ENCODE peak calls at places on chromosomes 12 and 14, in nine cellular contexts. One of them, this sample, is unnamed.

GRCh38 chr14:23483216-23483854 is 13.8 kb downstream of the NGDN start:
- DNase-seq in neural crest cell: peak
- DNase-seq in RWPE1: no peak
- DNase-seq in GM23338: peak
- DNase-seq in mesothelial cell of epicardium: no peak
- DNase-seq in CD8-positive, alpha-beta T cell: no peak
- DNase-seq in uterus: no peak
- DNase-seq in HepG2: peak
- DNase-seq in activated CD8-positive, alpha-beta T cell treated with anti-CD3 and anti-CD28 coated beads for 36 hours: peak
- DNase-seq in this sample: peak

GRCh38 chr12:90939382-90939781 is 15.6 kb downstream of the CCER1 start:
- DNase-seq in uterus: no peak
- DNase-seq in HepG2: no peak
- DNase-seq in neural crest cell: no peak
- DNase-seq in GM23338: no peak
- DNase-seq in activated CD8-positive, alpha-beta T cell treated with anti-CD3 and anti-CD28 coated beads for 36 hours: no peak
- DNase-seq in CD8-positive, alpha-beta T cell: no peak
- DNase-seq in RWPE1: no peak
- DNase-seq in mesothelial cell of epicardium: no peak
- DNase-seq in this sample: no peak

GRCh38 chr12:124551268-124552144 is 15.9 kb downstream of the NCOR2 start:
- DNase-seq in uterus: no peak
- DNase-seq in RWPE1: peak
- DNase-seq in mesothelial cell of epicardium: no peak
- DNase-seq in neural crest cell: no peak
- DNase-seq in CD8-positive, alpha-beta T cell: no peak
- DNase-seq in GM23338: peak
- DNase-seq in activated CD8-positive, alpha-beta T cell treated with anti-CD3 and anti-CD28 coated beads for 36 hours: peak
- DNase-seq in HepG2: no peak
- DNase-seq in this sample: no peak

GRCh38 chr12:105279460-105280056 is 43.6 kb upstream of the APPL2 start:
- DNase-seq in HepG2: peak
- DNase-seq in GM23338: peak
- DNase-seq in RWPE1: no peak
- DNase-seq in neural crest cell: peak
- DNase-seq in CD8-positive, alpha-beta T cell: peak
- DNase-seq in activated CD8-positive, alpha-beta T cell treated with anti-CD3 and anti-CD28 coated beads for 36 hours: peak
- DNase-seq in uterus: no peak
- DNase-seq in mesothelial cell of epicardium: no peak
- DNase-seq in this sample: peak

GRCh38 chr12:82896979-82897378 is 210.3 kb downstream of the TMTC2 start:
- DNase-seq in HepG2: no peak
- DNase-seq in activated CD8-positive, alpha-beta T cell treated with anti-CD3 and anti-CD28 coated beads for 36 hours: no peak
- DNase-seq in neural crest cell: no peak
- DNase-seq in uterus: no peak
- DNase-seq in CD8-positive, alpha-beta T cell: no peak
- DNase-seq in mesothelial cell of epicardium: no peak
- DNase-seq in GM23338: no peak
- DNase-seq in RWPE1: peak
- DNase-seq in this sample: peak

GRCh38 chr14:33564774-33565630 is 385.9 kb downstream of the EGLN3 start:
- DNase-seq in RWPE1: peak
- DNase-seq in CD8-positive, alpha-beta T cell: no peak
- DNase-seq in uterus: no peak
- DNase-seq in neural crest cell: no peak
- DNase-seq in activated CD8-positive, alpha-beta T cell treated with anti-CD3 and anti-CD28 coated beads for 36 hours: no peak
- DNase-seq in GM23338: peak
- DNase-seq in HepG2: peak
- DNase-seq in mesothelial cell of epicardium: no peak
- DNase-seq in this sample: peak

GRCh38 chr14:85991156-85991555 is 461.2 kb downstream of the FLRT2 start:
- DNase-seq in activated CD8-positive, alpha-beta T cell treated with anti-CD3 and anti-CD28 coated beads for 36 hours: no peak
- DNase-seq in GM23338: no peak
- DNase-seq in neural crest cell: no peak
- DNase-seq in CD8-positive, alpha-beta T cell: no peak
- DNase-seq in HepG2: no peak
- DNase-seq in mesothelial cell of epicardium: no peak
- DNase-seq in RWPE1: no peak
- DNase-seq in uterus: no peak
- DNase-seq in this sample: peak

GRCh38 chr12:129246630-129247029 is 393.4 kb downstream of the GLT1D1 start:
- DNase-seq in activated CD8-positive, alpha-beta T cell treated with anti-CD3 and anti-CD28 coated beads for 36 hours: no peak
- DNase-seq in RWPE1: no peak
- DNase-seq in CD8-positive, alpha-beta T cell: no peak
- DNase-seq in HepG2: no peak
- DNase-seq in GM23338: no peak
- DNase-seq in mesothelial cell of epicardium: no peak
- DNase-seq in neural crest cell: no peak
- DNase-seq in uterus: no peak
- DNase-seq in this sample: no peak

GRCh38 chr14:84343637-84344036 is 1186.3 kb upstream of the FLRT2 start:
- DNase-seq in mesothelial cell of epicardium: no peak
- DNase-seq in GM23338: no peak
- DNase-seq in CD8-positive, alpha-beta T cell: no peak
- DNase-seq in uterus: no peak
- DNase-seq in activated CD8-positive, alpha-beta T cell treated with anti-CD3 and anti-CD28 coated beads for 36 hours: no peak
- DNase-seq in HepG2: no peak
- DNase-seq in RWPE1: no peak
- DNase-seq in neural crest cell: no peak
- DNase-seq in this sample: no peak

GRCh38 chr12:19654630-19655384 is 215.5 kb downstream of the AEBP2 start:
- DNase-seq in GM23338: no peak
- DNase-seq in CD8-positive, alpha-beta T cell: no peak
- DNase-seq in RWPE1: no peak
- DNase-seq in mesothelial cell of epicardium: no peak
- DNase-seq in HepG2: no peak
- DNase-seq in activated CD8-positive, alpha-beta T cell treated with anti-CD3 and anti-CD28 coated beads for 36 hours: no peak
- DNase-seq in neural crest cell: no peak
- DNase-seq in uterus: no peak
- DNase-seq in this sample: no peak

GRCh38 chr12:131056626-131057025 is 102.9 kb downstream of the ADGRD1 start:
- DNase-seq in CD8-positive, alpha-beta T cell: no peak
- DNase-seq in neural crest cell: no peak
- DNase-seq in mesothelial cell of epicardium: no peak
- DNase-seq in GM23338: no peak
- DNase-seq in RWPE1: no peak
- DNase-seq in HepG2: no peak
- DNase-seq in activated CD8-positive, alpha-beta T cell treated with anti-CD3 and anti-CD28 coated beads for 36 hours: no peak
- DNase-seq in uterus: no peak
- DNase-seq in this sample: no peak

GRCh38 chr12:1594295-1595025 is at the start of gene FBXL14:
- DNase-seq in activated CD8-positive, alpha-beta T cell treated with anti-CD3 and anti-CD28 coated beads for 36 hours: peak
- DNase-seq in CD8-positive, alpha-beta T cell: peak
- DNase-seq in RWPE1: peak
- DNase-seq in uterus: peak
- DNase-seq in HepG2: peak
- DNase-seq in mesothelial cell of epicardium: peak
- DNase-seq in neural crest cell: peak
- DNase-seq in GM23338: peak
- DNase-seq in this sample: peak

GRCh38 chr14:101407328-101407727 is 154.0 kb upstream of the DIO3 start:
- DNase-seq in mesothelial cell of epicardium: no peak
- DNase-seq in uterus: no peak
- DNase-seq in GM23338: no peak
- DNase-seq in CD8-positive, alpha-beta T cell: no peak
- DNase-seq in RWPE1: no peak
- DNase-seq in neural crest cell: no peak
- DNase-seq in HepG2: no peak
- DNase-seq in activated CD8-positive, alpha-beta T cell treated with anti-CD3 and anti-CD28 coated beads for 36 hours: no peak
- DNase-seq in this sample: no peak

GRCh38 chr14:22939684-22940083 is 10.5 kb upstream of the PRMT5 start:
- DNase-seq in CD8-positive, alpha-beta T cell: no peak
- DNase-seq in GM23338: no peak
- DNase-seq in mesothelial cell of epicardium: no peak
- DNase-seq in RWPE1: no peak
- DNase-seq in activated CD8-positive, alpha-beta T cell treated with anti-CD3 and anti-CD28 coated beads for 36 hours: no peak
- DNase-seq in neural crest cell: no peak
- DNase-seq in uterus: no peak
- DNase-seq in HepG2: no peak
- DNase-seq in this sample: no peak

GRCh38 chr12:100187068-100187467 is 13.5 kb upstream of the ACTR6 start:
- DNase-seq in HepG2: no peak
- DNase-seq in GM23338: no peak
- DNase-seq in RWPE1: no peak
- DNase-seq in uterus: no peak
- DNase-seq in activated CD8-positive, alpha-beta T cell treated with anti-CD3 and anti-CD28 coated beads for 36 hours: no peak
- DNase-seq in neural crest cell: no peak
- DNase-seq in CD8-positive, alpha-beta T cell: no peak
- DNase-seq in mesothelial cell of epicardium: no peak
- DNase-seq in this sample: no peak

GRCh38 chr12:46005151-46005797 is 14.9 kb upstream of the SCAF11 start:
- DNase-seq in CD8-positive, alpha-beta T cell: no peak
- DNase-seq in RWPE1: no peak
- DNase-seq in activated CD8-positive, alpha-beta T cell treated with anti-CD3 and anti-CD28 coated beads for 36 hours: no peak
- DNase-seq in mesothelial cell of epicardium: no peak
- DNase-seq in uterus: no peak
- DNase-seq in HepG2: no peak
- DNase-seq in GM23338: no peak
- DNase-seq in neural crest cell: no peak
- DNase-seq in this sample: peak

GRCh38 chr12:92030618-92031017 is 115.0 kb downstream of the BTG1 start:
- DNase-seq in uterus: peak
- DNase-seq in mesothelial cell of epicardium: no peak
- DNase-seq in CD8-positive, alpha-beta T cell: peak
- DNase-seq in RWPE1: no peak
- DNase-seq in neural crest cell: no peak
- DNase-seq in activated CD8-positive, alpha-beta T cell treated with anti-CD3 and anti-CD28 coated beads for 36 hours: peak
- DNase-seq in HepG2: no peak
- DNase-seq in GM23338: no peak
- DNase-seq in this sample: no peak

GRCh38 chr12:2306012-2306411 is 253.2 kb downstream of the CACNA1C start:
- DNase-seq in mesothelial cell of epicardium: no peak
- DNase-seq in GM23338: peak
- DNase-seq in CD8-positive, alpha-beta T cell: no peak
- DNase-seq in RWPE1: no peak
- DNase-seq in uterus: no peak
- DNase-seq in neural crest cell: no peak
- DNase-seq in activated CD8-positive, alpha-beta T cell treated with anti-CD3 and anti-CD28 coated beads for 36 hours: no peak
- DNase-seq in HepG2: no peak
- DNase-seq in this sample: no peak

GRCh38 chr14:99117671-99118045 is 154.3 kb downstream of the BCL11B start:
- DNase-seq in neural crest cell: no peak
- DNase-seq in GM23338: no peak
- DNase-seq in HepG2: no peak
- DNase-seq in RWPE1: no peak
- DNase-seq in mesothelial cell of epicardium: peak
- DNase-seq in CD8-positive, alpha-beta T cell: no peak
- DNase-seq in activated CD8-positive, alpha-beta T cell treated with anti-CD3 and anti-CD28 coated beads for 36 hours: no peak
- DNase-seq in uterus: no peak
- DNase-seq in this sample: no peak

GRCh38 chr14:99118946-99119345 is 153.1 kb downstream of the BCL11B start:
- DNase-seq in HepG2: no peak
- DNase-seq in GM23338: no peak
- DNase-seq in neural crest cell: no peak
- DNase-seq in uterus: no peak
- DNase-seq in activated CD8-positive, alpha-beta T cell treated with anti-CD3 and anti-CD28 coated beads for 36 hours: no peak
- DNase-seq in mesothelial cell of epicardium: peak
- DNase-seq in CD8-positive, alpha-beta T cell: no peak
- DNase-seq in RWPE1: no peak
- DNase-seq in this sample: no peak

GRCh38 chr14:99119554-99119953 is 152.4 kb downstream of the BCL11B start:
- DNase-seq in uterus: no peak
- DNase-seq in GM23338: no peak
- DNase-seq in neural crest cell: no peak
- DNase-seq in RWPE1: no peak
- DNase-seq in HepG2: no peak
- DNase-seq in mesothelial cell of epicardium: peak
- DNase-seq in activated CD8-positive, alpha-beta T cell treated with anti-CD3 and anti-CD28 coated beads for 36 hours: no peak
- DNase-seq in CD8-positive, alpha-beta T cell: no peak
- DNase-seq in this sample: no peak

GRCh38 chr14:99116741-99117295 is 155.2 kb downstream of the BCL11B start:
- DNase-seq in uterus: no peak
- DNase-seq in mesothelial cell of epicardium: peak
- DNase-seq in neural crest cell: no peak
- DNase-seq in activated CD8-positive, alpha-beta T cell treated with anti-CD3 and anti-CD28 coated beads for 36 hours: no peak
- DNase-seq in CD8-positive, alpha-beta T cell: no peak
- DNase-seq in GM23338: no peak
- DNase-seq in RWPE1: no peak
- DNase-seq in HepG2: no peak
- DNase-seq in this sample: no peak

GRCh38 chr14:99118046-99118721 is 153.8 kb downstream of the BCL11B start:
- DNase-seq in HepG2: no peak
- DNase-seq in CD8-positive, alpha-beta T cell: no peak
- DNase-seq in mesothelial cell of epicardium: peak
- DNase-seq in GM23338: peak
- DNase-seq in neural crest cell: no peak
- DNase-seq in activated CD8-positive, alpha-beta T cell treated with anti-CD3 and anti-CD28 coated beads for 36 hours: peak
- DNase-seq in uterus: no peak
- DNase-seq in RWPE1: no peak
- DNase-seq in this sample: no peak
- TF ChIP-seq CTCF in HepG2: no peak
- TF ChIP-seq CTCF in CD8-positive, alpha-beta T cell: no peak
- TF ChIP-seq CTCF in mesothelial cell of epicardium: no peak
- TF ChIP-seq CTCF in GM23338: no peak
- TF ChIP-seq CTCF in neural crest cell: no peak
- TF ChIP-seq CTCF in activated CD8-positive, alpha-beta T cell treated with anti-CD3 and anti-CD28 coated beads for 36 hours: no peak
- TF ChIP-seq CTCF in uterus: no peak
- TF ChIP-seq CTCF in RWPE1: no peak
- TF ChIP-seq CTCF in this sample: no peak

GRCh38 chr14:64725879-64726584 is 21.8 kb downstream of the PLEKHG3 start:
- DNase-seq in mesothelial cell of epicardium: no peak
- DNase-seq in GM23338: peak
- DNase-seq in activated CD8-positive, alpha-beta T cell treated with anti-CD3 and anti-CD28 coated beads for 36 hours: no peak
- DNase-seq in HepG2: no peak
- DNase-seq in CD8-positive, alpha-beta T cell: no peak
- DNase-seq in uterus: no peak
- DNase-seq in RWPE1: no peak
- DNase-seq in neural crest cell: no peak
- DNase-seq in this sample: no peak
- TF ChIP-seq CTCF in mesothelial cell of epicardium: no peak
- TF ChIP-seq CTCF in GM23338: peak
- TF ChIP-seq CTCF in activated CD8-positive, alpha-beta T cell treated with anti-CD3 and anti-CD28 coated beads for 36 hours: no peak
- TF ChIP-seq CTCF in HepG2: no peak
- TF ChIP-seq CTCF in CD8-positive, alpha-beta T cell: no peak
- TF ChIP-seq CTCF in uterus: no peak
- TF ChIP-seq CTCF in RWPE1: no peak
- TF ChIP-seq CTCF in neural crest cell: no peak
- TF ChIP-seq CTCF in this sample: no peak

DNA sequence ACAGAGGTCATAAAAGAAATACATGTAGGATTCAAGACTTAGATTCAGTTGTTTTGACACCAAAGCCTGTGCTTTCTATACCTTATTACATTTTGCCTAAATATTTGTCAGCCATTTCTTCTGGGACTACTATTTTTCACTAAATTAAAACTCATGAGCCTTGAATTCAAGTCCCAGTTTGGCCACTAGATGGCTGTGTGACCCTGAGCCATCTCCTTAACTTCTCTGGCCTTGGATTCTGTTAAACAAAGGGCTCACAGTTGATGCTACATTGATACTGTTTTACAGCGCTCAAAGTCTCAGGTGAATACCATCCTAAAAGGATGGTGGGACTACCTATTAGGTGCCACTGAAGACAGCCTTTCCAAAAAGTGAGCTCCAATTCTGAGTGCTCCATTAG is 39.6 kb upstream of the CCDC198 start:
- DNase-seq in uterus: no peak
- DNase-seq in activated CD8-positive, alpha-beta T cell treated with anti-CD3 and anti-CD28 coated beads for 36 hours: peak
- DNase-seq in GM23338: peak
- DNase-seq in mesothelial cell of epicardium: no peak
- DNase-seq in neural crest cell: no peak
- DNase-seq in RWPE1: no peak
- DNase-seq in HepG2: peak
- DNase-seq in CD8-positive, alpha-beta T cell: no peak
- DNase-seq in this sample: peak
- TF ChIP-seq CTCF in uterus: no peak
- TF ChIP-seq CTCF in activated CD8-positive, alpha-beta T cell treated with anti-CD3 and anti-CD28 coated beads for 36 hours: peak
- TF ChIP-seq CTCF in GM23338: peak
- TF ChIP-seq CTCF in mesothelial cell of epicardium: no peak
- TF ChIP-seq CTCF in neural crest cell: peak
- TF ChIP-seq CTCF in RWPE1: peak
- TF ChIP-seq CTCF in HepG2: peak
- TF ChIP-seq CTCF in CD8-positive, alpha-beta T cell: no peak
- TF ChIP-seq CTCF in this sample: peak

GRCh38 chr12:113049976-113050742 is 6.4 kb upstream of the DTX1 start:
- DNase-seq in uterus: no peak
- DNase-seq in GM23338: peak
- DNase-seq in activated CD8-positive, alpha-beta T cell treated with anti-CD3 and anti-CD28 coated beads for 36 hours: no peak
- DNase-seq in RWPE1: no peak
- DNase-seq in neural crest cell: peak
- DNase-seq in CD8-positive, alpha-beta T cell: no peak
- DNase-seq in HepG2: peak
- DNase-seq in mesothelial cell of epicardium: no peak
- DNase-seq in this sample: no peak
- TF ChIP-seq CTCF in uterus: no peak
- TF ChIP-seq CTCF in GM23338: peak
- TF ChIP-seq CTCF in activated CD8-positive, alpha-beta T cell treated with anti-CD3 and anti-CD28 coated beads for 36 hours: no peak
- TF ChIP-seq CTCF in RWPE1: no peak
- TF ChIP-seq CTCF in neural crest cell: peak
- TF ChIP-seq CTCF in CD8-positive, alpha-beta T cell: no peak
- TF ChIP-seq CTCF in HepG2: peak
- TF ChIP-seq CTCF in mesothelial cell of epicardium: no peak
- TF ChIP-seq CTCF in this sample: peak

This sample was measured in MCF 10A.